ENCODE peak calls at places on chromosome 1, in seven cellular contexts. N, T, B, D, R, G and X are unnamed samples.
A peak's percentile ranks its signal among the peaks of the same experiment; 100 is the strongest.

GRCh38 chr1:161020573-161021167 is at the start of gene F11R:
- DNase-seq in N (peak; percentile 85), T (peak; percentile 71), B (peak; percentile 71), D (no peak), R (no peak), G (peak; percentile 80), X (no peak)

GRCh38 chr1:53575141-53575947 is 116.1 kb downstream of the DMRTB1 start:
- DNase-seq in N (no peak), T (no peak), B (no peak), D (peak; percentile 71), R (no peak), G (no peak), X (no peak)

GRCh38 chr1:37471345-37472231 is 2.8 kb upstream of the ZC3H12A start:
- DNase-seq in N (peak; percentile 77), T (peak; percentile 86), B (peak; percentile 60), D (no peak), R (peak; percentile 91), G (peak; percentile 96), X (peak; percentile 69)

GRCh38 chr1:63980706-63981407 is 207.0 kb downstream of the ROR1 start:
- DNase-seq in N (peak; percentile 56), T (peak; percentile 68), B (no peak), D (no peak), R (no peak), G (no peak), X (no peak)

GRCh38 chr1:228794173-228794572 is 58.9 kb downstream of the RHOU start:
- DNase-seq in N (no peak), T (no peak), B (no peak), D (no peak), R (no peak), G (no peak), X (no peak)

GRCh38 chr1:76254165-76255043 is 179.9 kb downstream of the ST6GALNAC3 start:
- DNase-seq in N (no peak), T (no peak), B (no peak), D (no peak), R (no peak), G (no peak), X (no peak)

GRCh38 chr1:15027515-15027948 is 126.0 kb upstream of the TMEM51 start:
- DNase-seq in N (peak; percentile 23), T (peak; percentile 86), B (peak; percentile 29), D (no peak), R (peak; percentile 61), G (peak; percentile 64), X (peak; percentile 65)

GRCh38 chr1:81801834-81802531 is 1.2 kb downstream of the ADGRL2 start:
- DNase-seq in N (peak; percentile 57), T (peak; percentile 54), B (no peak), D (no peak), R (peak; percentile 28), G (no peak), X (peak; percentile 29)

GRCh38 chr1:228156518-228156875 is 6.8 kb downstream of the GJC2 start:
- DNase-seq in N (no peak), T (no peak), B (no peak), D (no peak), R (no peak), G (no peak), X (peak; percentile 9)

GRCh38 chr1:22241811-22242210 is 98.9 kb upstream of the WNT4 start:
- DNase-seq in N (no peak), T (no peak), B (no peak), D (no peak), R (no peak), G (no peak), X (no peak)

GRCh38 chr1:30848130-30848529 is 60.4 kb downstream of the SDC3 start:
- DNase-seq in N (no peak), T (no peak), B (no peak), D (no peak), R (no peak), G (no peak), X (no peak)

GRCh38 chr1:30845891-30846290 is 62.7 kb downstream of the SDC3 start:
- DNase-seq in N (no peak), T (no peak), B (no peak), D (no peak), R (no peak), G (no peak), X (no peak)

GRCh38 chr1:30847358-30847972 is 61.1 kb downstream of the SDC3 start:
- DNase-seq in N (no peak), T (peak; percentile 80), B (no peak), D (peak; percentile 87), R (peak; percentile 68), G (no peak), X (peak; percentile 80)

GRCh38 chr1:30845237-30845636 is 63.3 kb downstream of the SDC3 start:
- DNase-seq in N (no peak), T (no peak), B (no peak), D (no peak), R (no peak), G (no peak), X (no peak)

DNA sequence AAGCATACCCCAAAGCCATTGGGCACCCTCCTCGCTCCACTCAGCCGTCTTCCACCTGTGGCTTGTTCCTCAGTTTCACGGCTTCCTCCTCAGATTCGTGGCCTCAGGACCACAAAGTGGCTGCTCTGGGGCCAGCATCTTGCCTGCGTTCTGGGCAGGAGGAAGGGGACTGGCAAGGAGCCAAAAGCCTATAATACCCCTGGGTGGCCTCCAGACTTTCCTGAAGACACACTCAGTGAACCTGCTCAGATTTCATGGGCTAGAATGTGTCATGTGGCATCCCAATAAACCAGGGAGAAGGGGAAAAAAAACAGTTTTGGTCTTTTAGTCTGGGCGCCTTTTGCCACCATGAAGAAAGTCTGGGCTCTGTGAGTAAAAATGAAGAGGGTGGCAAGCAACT is 62.0 kb downstream of the SDC3 start:
- DNase-seq in N (no peak), T (no peak), B (no peak), D (no peak), R (no peak), G (no peak), X (no peak)
- H3K27ac ChIP-seq in N (no peak overlapping the region), T (peak overlapping the region; percentile 77), B (no peak overlapping the region), D (no peak overlapping the region), R (no peak overlapping the region), G (no peak overlapping the region), X (peak overlapping the region; percentile 89)

DNA sequence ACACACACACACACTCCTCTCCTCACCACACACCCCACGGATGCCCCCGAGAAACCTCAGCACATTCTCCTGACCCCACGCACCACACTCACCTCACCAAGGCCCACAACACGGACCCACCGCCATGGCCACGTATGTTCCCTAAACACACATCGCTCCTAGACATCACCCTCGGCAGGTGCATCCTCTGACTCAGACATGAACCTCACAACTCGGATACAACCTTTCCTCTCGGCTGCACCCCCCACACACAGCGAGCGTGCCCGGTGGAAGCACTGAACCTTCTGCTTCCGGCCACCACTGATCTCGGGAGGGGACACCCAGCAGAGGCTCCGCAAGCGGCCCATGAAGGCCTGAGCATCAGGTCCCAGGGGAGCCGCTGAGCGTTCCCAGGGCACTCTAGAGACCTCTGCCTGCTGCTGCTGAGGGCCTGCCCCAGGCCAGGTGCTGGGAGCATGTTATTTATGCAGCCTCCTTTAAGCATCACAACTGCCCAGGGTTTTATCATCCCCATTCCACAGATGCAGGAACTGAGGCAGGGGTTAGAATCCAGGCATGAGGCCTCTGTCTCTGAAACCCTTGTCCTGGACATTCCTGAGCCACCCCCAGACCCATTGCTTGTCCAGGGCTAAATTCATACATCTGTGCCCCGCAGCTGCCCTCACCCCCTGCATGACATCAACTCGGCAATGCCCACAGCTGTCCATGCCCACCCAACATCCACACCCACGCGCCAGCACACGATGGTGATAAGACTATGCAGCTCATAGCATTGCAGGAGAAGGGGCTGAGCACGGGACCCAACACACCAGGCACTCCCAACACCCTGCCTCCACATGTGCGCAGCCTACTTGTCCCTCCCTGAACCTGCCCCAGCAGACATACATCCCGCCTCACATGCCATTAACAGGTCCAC is 27.0 kb downstream of the SDC3 start:
- DNase-seq in N (no peak), T (no peak), B (no peak), D (no peak), R (no peak), G (no peak), X (no peak)
- H3K27ac ChIP-seq in N (no peak overlapping the region), T (no peak overlapping the region), B (no peak overlapping the region), D (no peak overlapping the region), R (no peak overlapping the region), G (no peak overlapping the region), X (no peak overlapping the region)

GRCh38 chr1:61482170-61482569 is 242.8 kb downstream of the TM2D1 start:
- DNase-seq in N (no peak), T (no peak), B (no peak), D (no peak), R (no peak), G (no peak), X (no peak)
- H3K27ac ChIP-seq in N (no peak overlapping the region), T (no peak overlapping the region), B (no peak overlapping the region), D (no peak overlapping the region), R (no peak overlapping the region), G (peak overlapping the region; percentile 63), X (no peak overlapping the region)

DNA sequence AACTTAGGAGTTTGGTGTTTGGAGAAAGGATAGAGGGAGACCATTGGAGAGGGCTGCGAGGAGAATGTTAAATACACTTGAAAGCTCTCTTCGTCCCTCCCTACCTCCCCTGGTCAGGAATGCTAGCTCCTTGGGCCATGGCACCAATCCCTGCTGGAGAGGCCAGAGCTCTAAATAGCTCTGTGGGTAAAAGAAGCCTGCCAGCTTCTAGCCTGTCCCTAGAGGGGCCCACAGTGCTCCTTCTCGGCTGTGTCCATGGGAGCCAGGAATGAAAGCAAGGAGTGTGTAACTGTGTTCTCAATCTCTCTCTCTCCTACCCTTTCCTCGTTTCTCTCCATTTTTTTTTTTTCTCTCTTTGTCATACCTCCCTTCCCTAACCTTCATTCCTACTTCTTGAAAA is at the start of gene CCDC190:
- DNase-seq in N (no peak), T (no peak), B (no peak), D (no peak), R (no peak), G (no peak), X (peak; percentile 28)
- H3K27ac ChIP-seq in N (no peak within 1 kb of the TSS), T (no peak within 1 kb of the TSS), B (no peak within 1 kb of the TSS), D (no peak within 1 kb of the TSS), R (no peak within 1 kb of the TSS), G (no peak within 1 kb of the TSS), X (peak within 1 kb of the TSS; percentile 58)

DNA sequence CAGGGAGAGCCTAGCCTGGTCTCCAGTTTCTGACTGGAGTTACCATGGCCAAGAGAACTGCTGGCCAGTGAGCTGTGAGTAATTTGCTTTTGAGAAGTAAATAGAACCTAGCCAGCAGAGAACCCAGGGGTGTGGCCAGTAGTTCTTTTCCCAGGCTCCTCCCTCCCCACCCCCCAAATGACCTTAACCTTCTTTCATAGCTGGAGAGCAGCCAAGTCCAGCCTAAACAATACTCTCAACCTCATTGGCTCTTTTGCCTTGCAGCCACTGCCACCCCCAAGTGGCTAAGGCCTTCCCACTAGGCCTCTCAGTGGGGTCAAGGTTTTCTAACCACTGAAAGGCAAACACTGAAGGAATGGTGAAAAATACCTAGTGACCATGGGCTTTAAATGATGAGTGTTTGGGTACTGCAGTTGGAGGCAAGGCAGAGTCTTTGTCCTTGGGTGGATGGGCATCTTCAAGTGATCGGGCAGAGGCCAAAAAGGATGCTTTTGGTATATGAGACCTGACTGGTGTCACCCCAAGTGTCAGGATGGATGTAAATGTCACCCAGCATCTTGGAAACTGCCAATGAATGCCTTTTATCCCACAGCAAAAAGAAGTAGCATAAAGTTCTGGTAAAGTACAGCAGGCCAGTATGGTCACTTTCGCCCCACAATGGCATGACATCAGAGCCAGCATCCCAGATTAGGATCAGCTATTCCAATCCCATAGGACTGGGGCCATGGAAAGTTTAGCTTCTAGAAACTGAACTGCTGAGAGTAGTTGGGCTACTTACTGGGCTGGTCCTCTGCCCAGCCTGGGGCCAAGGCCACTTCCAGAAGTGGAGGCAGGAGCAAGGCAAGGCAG is 3.5 kb upstream of the PIGV start:
- DNase-seq in N (no peak), T (peak; percentile 78), B (peak; percentile 40), D (no peak), R (peak; percentile 76), G (no peak), X (peak; percentile 53)
- H3K27ac ChIP-seq in N (no peak overlapping the region), T (peak overlapping the region; percentile 59), B (peak overlapping the region; percentile 4), D (peak overlapping the region; percentile 39), R (peak overlapping the region; percentile 16), G (peak overlapping the region; percentile 23), X (peak overlapping the region; percentile 97)